ENCODE peak calls at places on chromosome 9, in six cellular contexts. C is AG04450, Y is AG08395, Z is upper lobe of right lung, X is stromal cell of bone marrow, F is HTR-8/SVneo. G is an unnamed sample.

GRCh38 chr9:16361939-16362338 is 508.5 kb downstream of the BNC2 start:
- DNase-seq in C (no peak), Y (no peak), Z (no peak), X (no peak), F (no peak), G (no peak)

GRCh38 chr9:126347911-126348760 is 21.5 kb downstream of the MVB12B start:
- DNase-seq in C (no peak), Y (no peak), Z (peak), X (no peak), F (no peak), G (no peak)

GRCh38 chr9:93020785-93021670 is 37.5 kb upstream of the SUSD3 start:
- DNase-seq in C (no peak), Y (no peak), Z (peak), X (no peak), F (no peak), G (no peak)

GRCh38 chr9:112348257-112348992 is 15.0 kb upstream of the PTBP3 start:
- DNase-seq in C (no peak), Y (peak), Z (peak), X (peak), F (no peak), G (no peak)

GRCh38 chr9:109117856-109118801 is 1.6 kb downstream of the TMEM245 start:
- DNase-seq in C (no peak), Y (peak), Z (no peak), X (peak), F (peak), G (peak)

GRCh38 chr9:132384376-132384775 is 22.3 kb downstream of the TTF1 start:
- DNase-seq in C (no peak), Y (no peak), Z (no peak), X (no peak), F (no peak), G (no peak)

GRCh38 chr9:94817291-94818195 is 91.0 kb downstream of the AOPEP start:
- DNase-seq in C (no peak), Y (no peak), Z (no peak), X (no peak), F (no peak), G (no peak)

GRCh38 chr9:130039504-130040147 is 3.4 kb downstream of the FNBP1 start:
- DNase-seq in C (no peak), Y (no peak), Z (no peak), X (no peak), F (no peak), G (no peak)

GRCh38 chr9:111300140-111300735 is 29.8 kb downstream of the OR2K2 start:
- DNase-seq in C (no peak), Y (no peak), Z (no peak), X (no peak), F (no peak), G (no peak)

GRCh38 chr9:91298304-91298703 is 63.4 kb downstream of the AUH start:
- DNase-seq in C (no peak), Y (peak), Z (no peak), X (peak), F (peak), G (no peak)

G was measured in skeletal muscle cell.